ENCODE peak calls at places on chromosomes 16 and 17, in six cellular contexts. W, C, Z, D, V and M are unnamed samples.

GRCh38 chr17:39652635-39653315 is 12.4 kb upstream of the TCAP start:
- DNase-seq in D (no peak), Z (no peak), W (no peak), V (no peak), C (no peak), M (no peak)

GRCh38 chr17:39808409-39808997 is 55.6 kb downstream of the IKZF3 start:
- DNase-seq in Z (no peak), C (no peak), W (no peak), D (peak; percentile 16), V (no peak), M (no peak)

GRCh38 chr17:12047977-12048376 is 27.3 kb downstream of the MAP2K4 start:
- DNase-seq in C (no peak), D (no peak), V (no peak), Z (no peak), W (no peak), M (peak; percentile 10)

GRCh38 chr17:17943281-17943984 is 28.8 kb downstream of the TOM1L2 start:
- DNase-seq in V (no peak), W (no peak), D (no peak), Z (no peak), C (no peak), M (peak; percentile 57)

GRCh38 chr17:32278815-32279214 is 13.2 kb downstream of the RHBDL3 start:
- DNase-seq in W (no peak), Z (no peak), C (no peak), V (no peak), D (no peak), M (no peak)

GRCh38 chr17:29664743-29665479 is 42.2 kb upstream of the CORO6 start:
- DNase-seq in Z (no peak), V (peak; percentile 73), C (peak; percentile 22), D (no peak), W (no peak), M (no peak)

GRCh38 chr17:57940217-57940616 is 15.0 kb downstream of the CUEDC1 start:
- DNase-seq in V (no peak), D (no peak), W (no peak), C (no peak), Z (no peak), M (no peak)

GRCh38 chr17:77690271-77691161 is 268.0 kb upstream of the TNRC6C start:
- DNase-seq in D (no peak), V (no peak), W (no peak), Z (no peak), C (no peak), M (peak; percentile 76)

GRCh38 chr16:4093495-4094137 is 22.6 kb downstream of the ADCY9 start:
- DNase-seq in C (no peak), W (no peak), D (no peak), V (peak; percentile 39), Z (no peak), M (no peak)

GRCh38 chr17:49707246-49707607 is 537 bp downstream of the SLC35B1 start:
- DNase-seq in D (no peak), V (no peak), Z (no peak), W (no peak), C (peak; percentile 36), M (peak; percentile 38)

GRCh38 chr17:15121426-15121825 is 143.7 kb downstream of the PMP22 start:
- DNase-seq in Z (no peak), V (peak; percentile 29), D (no peak), W (no peak), C (no peak), M (no peak)

GRCh38 chr17:31517524-31517923 is 126.0 kb downstream of the RAB11FIP4 start:
- DNase-seq in C (no peak), Z (no peak), D (no peak), W (no peak), V (no peak), M (peak; percentile 51)

GRCh38 chr17:49029841-49030240 is 32.7 kb downstream of the IGF2BP1 start:
- DNase-seq in Z (no peak), V (no peak), C (no peak), W (no peak), D (no peak), M (no peak)

GRCh38 chr17:68955181-68955841 is at the start of gene ABCA8:
- DNase-seq in C (no peak), Z (no peak), V (peak; percentile 58), D (no peak), W (no peak), M (no peak)

GRCh38 chr17:57861737-57862409 is 12.0 kb upstream of the MRPS23 start:
- DNase-seq in C (peak; percentile 69), V (no peak), D (peak; percentile 40), W (no peak), Z (no peak), M (no peak)

GRCh38 chr16:529012-529575 is 1.6 kb downstream of the CAPN15 start:
- DNase-seq in V (no peak), Z (no peak), W (no peak), D (no peak), C (no peak), M (no peak)

GRCh38 chr16:530111-530817 is 2.8 kb downstream of the CAPN15 start:
- DNase-seq in V (no peak), D (no peak), C (no peak), W (no peak), Z (no peak), M (no peak)

GRCh38 chr16:527015-527903 is at the start of gene CAPN15:
- DNase-seq in W (peak; percentile 67), C (peak; percentile 61), D (peak; percentile 81), Z (no peak), V (peak; percentile 79), M (peak; percentile 87)

GRCh38 chr16:526181-527014 is 1.1 kb upstream of the CAPN15 start:
- DNase-seq in V (peak; percentile 40), C (no peak), D (no peak), Z (no peak), W (no peak), M (peak; percentile 52)

GRCh38 chr16:528111-529011 is 849 bp downstream of the CAPN15 start:
- DNase-seq in Z (no peak), W (peak; percentile 55), D (no peak), C (no peak), V (peak; percentile 61), M (peak; percentile 86)
- TF ChIP-seq POLR2A in Z (no peak), W (no peak), D (peak; percentile 48), C (no peak), V (peak; percentile 78), M (no peak)

GRCh38 chr17:81295678-81296381 is 723 bp upstream of the SLC38A10 start:
- DNase-seq in C (peak; percentile 91), V (peak; percentile 33), Z (no peak), D (peak; percentile 81), W (no peak), M (peak; percentile 70)
- TF ChIP-seq CTCF in C (peak; percentile 7), V (peak; percentile 37), Z (no peak), D (peak; percentile 32), W (no peak), M (peak; percentile 42)

DNA sequence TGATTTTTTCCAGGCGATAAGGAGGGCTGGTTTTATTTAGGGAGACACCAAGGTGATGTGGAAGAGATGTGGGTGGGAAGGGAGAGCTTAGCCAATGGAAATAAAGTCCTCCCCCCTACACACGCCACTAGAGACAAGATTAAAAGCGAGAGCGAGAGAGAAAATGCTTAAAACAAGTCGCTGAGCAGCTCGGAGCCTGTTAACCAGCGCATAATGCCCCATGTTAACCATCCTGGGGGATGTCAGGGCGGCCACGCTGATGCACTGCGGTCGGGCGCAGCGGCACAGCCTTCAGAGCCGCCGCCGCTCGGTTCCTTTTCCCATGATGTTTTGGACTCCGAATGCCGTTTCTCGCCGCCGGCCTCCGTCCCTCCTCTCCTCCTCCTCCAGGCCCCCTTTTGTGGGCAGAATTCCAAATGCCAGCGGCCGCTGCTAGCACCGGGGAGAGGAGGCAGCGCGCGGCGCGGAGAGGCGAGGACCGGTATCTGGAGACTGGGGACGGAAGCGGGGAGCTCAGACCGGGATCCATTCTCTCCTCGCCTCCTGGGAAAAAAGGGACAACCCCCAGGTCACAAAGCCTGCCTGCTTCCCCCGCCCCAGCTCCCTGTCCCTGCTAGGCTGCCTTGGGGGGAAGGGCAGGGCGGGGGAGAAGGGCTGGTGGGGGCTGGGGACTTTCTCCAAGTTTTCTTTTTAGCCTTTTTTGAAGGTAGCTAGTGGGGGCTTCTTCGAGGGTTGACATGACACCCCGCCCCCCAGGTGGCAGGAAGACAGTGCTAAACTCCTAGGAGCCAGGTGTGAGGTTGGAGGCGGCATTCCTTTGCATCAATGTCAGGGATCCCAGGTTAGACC is 98.1 kb upstream of the CCL2 start:
- DNase-seq in C (no peak), D (no peak), W (no peak), Z (no peak), V (no peak), M (no peak)
- H3K4me3 ChIP-seq in C (no peak overlapping the region), D (no peak overlapping the region), W (no peak overlapping the region), Z (peak overlapping the region; percentile 43), V (no peak overlapping the region), M (no peak overlapping the region)

DNA sequence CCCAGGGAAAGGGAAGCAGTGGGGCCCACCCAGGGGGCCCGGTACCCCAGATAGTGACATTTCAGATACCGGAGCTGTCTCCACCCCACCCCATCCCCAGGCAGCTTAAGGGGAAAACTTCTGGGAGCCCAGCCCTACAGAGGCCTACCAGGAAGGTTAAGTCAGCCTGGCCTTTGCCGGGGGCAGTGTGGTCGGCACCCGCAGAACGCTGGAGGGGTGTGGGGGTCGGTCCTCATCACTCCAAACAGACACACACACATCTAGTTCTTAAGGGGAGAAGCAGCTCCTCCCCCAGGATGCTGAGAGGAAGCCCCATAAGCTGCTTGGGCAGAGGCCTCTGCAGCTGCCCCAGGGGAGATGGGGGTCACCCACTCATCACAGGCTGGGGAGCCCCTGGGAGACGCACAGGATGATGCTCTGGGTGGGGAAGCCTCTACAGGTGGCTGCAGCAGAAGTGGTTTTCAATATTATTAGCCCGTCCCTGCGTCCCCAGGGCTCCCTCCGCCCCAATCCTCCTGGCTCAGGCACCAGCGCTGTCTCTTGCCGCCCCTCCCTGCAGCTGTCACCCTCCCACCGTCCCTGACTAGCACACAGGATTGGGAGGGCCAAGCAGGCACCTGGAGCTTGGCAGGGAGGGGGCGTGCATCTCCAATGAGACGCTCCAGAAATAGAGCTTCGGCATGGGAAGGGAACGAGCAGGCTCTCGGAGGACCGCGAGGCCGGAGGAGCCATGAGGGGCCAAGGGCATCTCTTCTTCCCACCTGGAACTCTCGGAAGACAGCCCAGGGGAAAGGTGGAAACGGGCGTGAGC is 1.4 kb upstream of the ABR start:
- DNase-seq in D (no peak), C (no peak), V (no peak), Z (no peak), W (no peak), M (peak; percentile 37)
- TF ChIP-seq POLR2A in D (no peak), C (no peak), V (no peak), Z (no peak), W (no peak), M (no peak)

DNA sequence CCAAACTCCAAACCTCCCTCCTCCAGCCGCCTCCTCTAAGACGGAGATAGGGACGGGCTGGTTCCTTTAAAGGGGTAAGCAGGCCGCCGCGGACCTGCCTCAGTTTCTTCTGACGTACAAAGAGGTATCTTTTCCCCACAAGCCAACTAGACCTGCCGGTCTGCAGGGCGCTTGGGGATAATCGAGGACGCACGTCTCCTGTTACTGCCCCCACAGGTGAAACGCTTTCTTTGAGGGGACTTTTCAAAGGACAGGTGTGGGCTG is 25.1 kb upstream of the RFFL start:
- DNase-seq in V (no peak), Z (no peak), C (no peak), D (peak; percentile 38), W (peak; percentile 31), M (no peak)
- TF ChIP-seq CTCF in V (no peak), Z (no peak), C (no peak), D (no peak), W (no peak), M (no peak)